ENCODE peak calls at places on chromosomes 11 and 22, in four cellular contexts. Y is RPMI8226; P is stimulated activated CD8-positive, alpha-beta memory T cell treated with anti-CD3 and anti-CD28 coated beads, Interleukin-15, amount 100 ng/mL, for 1 hour; I is NCI-H524. S is an unnamed sample.

GRCh38 chr11:104944080-104944479 is 24.3 kb downstream of the CASP4 start:
- DNase-seq in Y (no peak), P (no peak), I (no peak), S (no peak)

GRCh38 chr22:17970205-17970708 is 54.1 kb downstream of the MICAL3 start:
- DNase-seq in P (no peak), I (peak; percentile 97), Y (no peak), S (no peak)

GRCh38 chr11:120116966-120117365 is 20.9 kb downstream of the TRIM29 start:
- DNase-seq in I (no peak), P (no peak), Y (no peak), S (no peak)

GRCh38 chr22:37618674-37619073 is 10.0 kb downstream of the GGA1 start:
- DNase-seq in Y (no peak), I (no peak), P (no peak), S (no peak)

GRCh38 chr11:117733311-117733710 is 63.7 kb downstream of the DSCAML1 start:
- DNase-seq in P (no peak), I (no peak), Y (no peak), S (no peak)

GRCh38 chr11:108803781-108804180 is 138.9 kb downstream of the DDX10 start:
- DNase-seq in Y (no peak), P (no peak), I (no peak), S (no peak)

GRCh38 chr11:11856638-11857037 is 14.9 kb downstream of the USP47 start:
- DNase-seq in Y (peak; percentile 22), P (no peak), I (no peak), S (no peak)

GRCh38 chr11:95605271-95605940 is 184.2 kb downstream of the FAM76B start:
- DNase-seq in I (no peak), P (no peak), Y (no peak), S (no peak)

GRCh38 chr11:95849087-95849825 is 59.0 kb downstream of the CEP57 start:
- DNase-seq in P (no peak), Y (peak; percentile 11), I (no peak), S (no peak)

GRCh38 chr11:60762851-60763691 is 6.4 kb downstream of the MS4A15 start:
- DNase-seq in P (no peak), Y (peak; percentile 38), I (peak; percentile 15), S (no peak)

GRCh38 chr11:19345848-19346681 is 105.3 kb upstream of the E2F8 start:
- DNase-seq in P (no peak), I (peak; percentile 36), Y (peak; percentile 59), S (no peak)

GRCh38 chr11:87281496-87281895 is 243.8 kb downstream of the TMEM135 start:
- DNase-seq in P (no peak), I (no peak), Y (no peak), S (no peak)

GRCh38 chr11:18203723-18204122 is 31.1 kb downstream of the MRGPRX4 start:
- DNase-seq in P (no peak), Y (no peak), I (no peak), S (no peak)

GRCh38 chr11:32947985-32948384 is 55.4 kb downstream of the QSER1 start:
- DNase-seq in P (no peak), I (no peak), Y (no peak), S (no peak)

GRCh38 chr22:24930678-24931077 is 15.8 kb downstream of the LHFPL7 start:
- DNase-seq in P (no peak), Y (no peak), I (no peak), S (no peak)